ENCODE peak calls at places on chromosomes 13 and 19, in six cellular contexts. T is DMS153, A is HEK293T, K is NCI-H2171, D is HFFc6, S is activated T-helper 1 cell treated with Interleukin-2 at 50 U/mL for 16 hours. X is an unnamed sample.

GRCh38 chr13:28819748-28820098 is 416 bp upstream of the MTUS2 start:
- DNase-seq in T (no peak), A (peak), K (no peak), D (no peak), S (no peak), X (no peak)

GRCh38 chr19:377801-378581 is 31.0 kb downstream of the C2CD4C start:
- DNase-seq in T (no peak), A (no peak), K (no peak), D (no peak), S (no peak), X (no peak)

GRCh38 chr13:30333601-30334000 is 26.2 kb upstream of the KATNAL1 start:
- DNase-seq in T (no peak), A (no peak), K (no peak), D (no peak), S (no peak), X (no peak)

GRCh38 chr13:111114362-111115050 is 604 bp upstream of the ARHGEF7 start:
- DNase-seq in T (peak), A (no peak), K (no peak), D (peak), S (no peak), X (no peak)

GRCh38 chr13:110517505-110518149 is 43.9 kb downstream of the RAB20 start:
- DNase-seq in T (no peak), A (no peak), K (no peak), D (no peak), S (no peak), X (no peak)

GRCh38 chr13:85528578-85529215 is 270.5 kb downstream of the SLITRK6 start:
- DNase-seq in T (no peak), A (no peak), K (no peak), D (peak), S (no peak), X (no peak)

GRCh38 chr13:63455938-63456337 is 2040.3 kb upstream of the PCDH20 start:
- DNase-seq in T (no peak), A (peak), K (no peak), D (no peak), S (no peak), X (peak)

GRCh38 chr13:40432018-40432978 is 234.1 kb downstream of the FOXO1 start:
- DNase-seq in T (no peak), A (no peak), K (no peak), D (no peak), S (no peak), X (no peak)

GRCh38 chr13:31395090-31395489 is 195.3 kb downstream of the B3GLCT start:
- DNase-seq in T (no peak), A (no peak), K (no peak), D (no peak), S (no peak), X (no peak)

GRCh38 chr19:51370230-51370629 is 1.4 kb upstream of the CLDND2 start:
- DNase-seq in T (no peak), A (no peak), K (no peak), D (no peak), S (no peak), X (no peak)

GRCh38 chr13:48333976-48334375 is 30.4 kb downstream of the RB1 start:
- DNase-seq in T (no peak), A (no peak), K (no peak), D (peak), S (no peak), X (no peak)

GRCh38 chr19:12195501-12195860 is 32.6 kb downstream of the ZNF136 start:
- DNase-seq in T (no peak), A (no peak), K (no peak), D (no peak), S (no peak), X (no peak)

GRCh38 chr13:75135325-75135825 is 346.6 kb downstream of the TBC1D4 start:
- DNase-seq in T (no peak), A (no peak), K (no peak), D (peak), S (no peak), X (no peak)

GRCh38 chr13:36919833-36920611 is at the start of gene SMAD9:
- DNase-seq in T (peak), A (peak), K (peak), D (peak), S (no peak), X (peak)

GRCh38 chr13:98719527-98720250 is 32.8 kb downstream of the SLC15A1 start:
- DNase-seq in T (no peak), A (no peak), K (no peak), D (no peak), S (no peak), X (no peak)

GRCh38 chr13:32036762-32037161 is 5.2 kb downstream of the FRY start:
- DNase-seq in T (peak), A (no peak), K (no peak), D (no peak), S (no peak), X (no peak)

GRCh38 chr13:49220035-49220855 is at the start of gene MLNR:
- DNase-seq in T (no peak), A (peak), K (peak), D (no peak), S (peak), X (no peak)

GRCh38 chr19:39846176-39846677 is at the start of gene FBL:
- DNase-seq in T (peak), A (peak), K (peak), D (peak), S (peak), X (peak)

GRCh38 chr13:28492527-28493367 is 2.2 kb downstream of the FLT1 start:
- DNase-seq in T (no peak), A (no peak), K (no peak), D (peak), S (no peak), X (no peak)

GRCh38 chr13:27171244-27171829 is at the start of gene USP12:
- DNase-seq in T (no peak), A (peak), K (peak), D (no peak), S (peak), X (no peak)

GRCh38 chr19:45514376-45515051 is 7.2 kb downstream of the VASP start:
- DNase-seq in T (no peak), A (no peak), K (no peak), D (no peak), S (no peak), X (no peak)

GRCh38 chr19:1441677-1442438 is 3.7 kb downstream of the RPS15 start:
- DNase-seq in T (no peak), A (no peak), K (no peak), D (no peak), S (no peak), X (no peak)

GRCh38 chr19:50308991-50309390 is 20.2 kb downstream of the KCNC3 start:
- DNase-seq in T (no peak), A (no peak), K (no peak), D (no peak), S (no peak), X (no peak)

X was measured in NCI-H1694.